ENCODE peak calls at places on chromosomes 7 and 10, in six cellular contexts. One of them, this sample, is unnamed.

GRCh38 chr10:55495555-55495954 is 694.5 kb upstream of the PCDH15 start:
- DNase-seq in CD8-positive, alpha-beta memory T cell: no peak
- DNase-seq in head of caudate nucleus: no peak
- DNase-seq in MCF 10A: no peak
- DNase-seq in IMR-90: no peak
- DNase-seq in NCI-H446 treated with DMSO at 0.1 percent for 48 hours: no peak
- DNase-seq in this sample: no peak

GRCh38 chr10:72899545-72899944 is 6.0 kb downstream of the OIT3 start:
- DNase-seq in MCF 10A: no peak
- DNase-seq in CD8-positive, alpha-beta memory T cell: no peak
- DNase-seq in NCI-H446 treated with DMSO at 0.1 percent for 48 hours: no peak
- DNase-seq in head of caudate nucleus: no peak
- DNase-seq in IMR-90: no peak
- DNase-seq in this sample: no peak

GRCh38 chr7:120190566-120190965 is 82.4 kb upstream of the KCND2 start:
- DNase-seq in CD8-positive, alpha-beta memory T cell: no peak
- DNase-seq in NCI-H446 treated with DMSO at 0.1 percent for 48 hours: no peak
- DNase-seq in IMR-90: no peak
- DNase-seq in head of caudate nucleus: no peak
- DNase-seq in MCF 10A: no peak
- DNase-seq in this sample: no peak

GRCh38 chr7:39741942-39742623 is 118.7 kb downstream of the RALA start:
- DNase-seq in head of caudate nucleus: no peak
- DNase-seq in CD8-positive, alpha-beta memory T cell: peak
- DNase-seq in MCF 10A: peak
- DNase-seq in NCI-H446 treated with DMSO at 0.1 percent for 48 hours: no peak
- DNase-seq in IMR-90: peak
- DNase-seq in this sample: peak

GRCh38 chr10:116809528-116810500 is 39.5 kb upstream of the ENO4 start:
- DNase-seq in IMR-90: no peak
- DNase-seq in NCI-H446 treated with DMSO at 0.1 percent for 48 hours: no peak
- DNase-seq in MCF 10A: peak
- DNase-seq in CD8-positive, alpha-beta memory T cell: no peak
- DNase-seq in head of caudate nucleus: peak
- DNase-seq in this sample: no peak

GRCh38 chr7:32905175-32905662 is 13.7 kb upstream of the KBTBD2 start:
- DNase-seq in MCF 10A: peak
- DNase-seq in IMR-90: peak
- DNase-seq in head of caudate nucleus: peak
- DNase-seq in CD8-positive, alpha-beta memory T cell: peak
- DNase-seq in NCI-H446 treated with DMSO at 0.1 percent for 48 hours: no peak
- DNase-seq in this sample: peak

GRCh38 chr7:28806841-28807240 is 151.3 kb downstream of the TRIL start:
- DNase-seq in head of caudate nucleus: no peak
- DNase-seq in MCF 10A: peak
- DNase-seq in CD8-positive, alpha-beta memory T cell: no peak
- DNase-seq in IMR-90: peak
- DNase-seq in NCI-H446 treated with DMSO at 0.1 percent for 48 hours: no peak
- DNase-seq in this sample: no peak

GRCh38 chr7:132433286-132433685 is 143.0 kb downstream of the PLXNA4 start:
- DNase-seq in head of caudate nucleus: no peak
- DNase-seq in CD8-positive, alpha-beta memory T cell: no peak
- DNase-seq in MCF 10A: no peak
- DNase-seq in NCI-H446 treated with DMSO at 0.1 percent for 48 hours: no peak
- DNase-seq in IMR-90: no peak
- DNase-seq in this sample: peak

GRCh38 chr7:107712025-107712424 is 31.9 kb upstream of the CBLL1 start:
- DNase-seq in MCF 10A: no peak
- DNase-seq in NCI-H446 treated with DMSO at 0.1 percent for 48 hours: no peak
- DNase-seq in head of caudate nucleus: no peak
- DNase-seq in CD8-positive, alpha-beta memory T cell: no peak
- DNase-seq in IMR-90: no peak
- DNase-seq in this sample: no peak

GRCh38 chr10:93464826-93465388 is 17.2 kb downstream of the MYOF start:
- DNase-seq in CD8-positive, alpha-beta memory T cell: no peak
- DNase-seq in head of caudate nucleus: no peak
- DNase-seq in NCI-H446 treated with DMSO at 0.1 percent for 48 hours: no peak
- DNase-seq in IMR-90: no peak
- DNase-seq in MCF 10A: peak
- DNase-seq in this sample: no peak

GRCh38 chr7:123849855-123850254 is 4.9 kb downstream of the HYAL4 start:
- DNase-seq in IMR-90: no peak
- DNase-seq in NCI-H446 treated with DMSO at 0.1 percent for 48 hours: no peak
- DNase-seq in MCF 10A: no peak
- DNase-seq in head of caudate nucleus: no peak
- DNase-seq in CD8-positive, alpha-beta memory T cell: no peak
- DNase-seq in this sample: no peak

GRCh38 chr10:7787150-7787856 is 490 bp downstream of the KIN start:
- DNase-seq in IMR-90: peak
- DNase-seq in MCF 10A: peak
- DNase-seq in NCI-H446 treated with DMSO at 0.1 percent for 48 hours: no peak
- DNase-seq in CD8-positive, alpha-beta memory T cell: no peak
- DNase-seq in head of caudate nucleus: no peak
- DNase-seq in this sample: peak

GRCh38 chr10:61356342-61356741 is 96.8 kb downstream of the TMEM26 start:
- DNase-seq in CD8-positive, alpha-beta memory T cell: no peak
- DNase-seq in head of caudate nucleus: no peak
- DNase-seq in IMR-90: no peak
- DNase-seq in MCF 10A: peak
- DNase-seq in NCI-H446 treated with DMSO at 0.1 percent for 48 hours: no peak
- DNase-seq in this sample: no peak

GRCh38 chr10:110179220-110179619 is 28.2 kb upstream of the MXI1 start:
- DNase-seq in head of caudate nucleus: no peak
- DNase-seq in MCF 10A: no peak
- DNase-seq in CD8-positive, alpha-beta memory T cell: no peak
- DNase-seq in IMR-90: no peak
- DNase-seq in NCI-H446 treated with DMSO at 0.1 percent for 48 hours: no peak
- DNase-seq in this sample: no peak

GRCh38 chr7:146736446-146737190 is 620.0 kb downstream of the CNTNAP2 start:
- DNase-seq in NCI-H446 treated with DMSO at 0.1 percent for 48 hours: no peak
- DNase-seq in head of caudate nucleus: no peak
- DNase-seq in IMR-90: no peak
- DNase-seq in CD8-positive, alpha-beta memory T cell: no peak
- DNase-seq in MCF 10A: peak
- DNase-seq in this sample: no peak

GRCh38 chr7:34165927-34166550 is 260.7 kb downstream of the BMPER start:
- DNase-seq in head of caudate nucleus: no peak
- DNase-seq in NCI-H446 treated with DMSO at 0.1 percent for 48 hours: no peak
- DNase-seq in IMR-90: peak
- DNase-seq in MCF 10A: peak
- DNase-seq in CD8-positive, alpha-beta memory T cell: no peak
- DNase-seq in this sample: no peak

GRCh38 chr10:77591238-77591880 is 46.2 kb downstream of the KCNMA1 start:
- DNase-seq in IMR-90: no peak
- DNase-seq in NCI-H446 treated with DMSO at 0.1 percent for 48 hours: no peak
- DNase-seq in MCF 10A: no peak
- DNase-seq in CD8-positive, alpha-beta memory T cell: no peak
- DNase-seq in head of caudate nucleus: no peak
- DNase-seq in this sample: no peak

GRCh38 chr7:27685209-27685608 is 22.5 kb upstream of the HIBADH start:
- DNase-seq in NCI-H446 treated with DMSO at 0.1 percent for 48 hours: no peak
- DNase-seq in MCF 10A: no peak
- DNase-seq in CD8-positive, alpha-beta memory T cell: no peak
- DNase-seq in IMR-90: no peak
- DNase-seq in head of caudate nucleus: no peak
- DNase-seq in this sample: no peak

GRCh38 chr10:106424076-106424475 is 740.4 kb downstream of the SORCS1 start:
- DNase-seq in head of caudate nucleus: no peak
- DNase-seq in IMR-90: peak
- DNase-seq in CD8-positive, alpha-beta memory T cell: no peak
- DNase-seq in NCI-H446 treated with DMSO at 0.1 percent for 48 hours: no peak
- DNase-seq in MCF 10A: peak
- DNase-seq in this sample: no peak

GRCh38 chr7:145957160-145957890 is 159.3 kb upstream of the CNTNAP2 start:
- DNase-seq in MCF 10A: no peak
- DNase-seq in head of caudate nucleus: no peak
- DNase-seq in IMR-90: no peak
- DNase-seq in CD8-positive, alpha-beta memory T cell: no peak
- DNase-seq in NCI-H446 treated with DMSO at 0.1 percent for 48 hours: no peak
- DNase-seq in this sample: no peak

GRCh38 chr10:69901623-69902505 is 100.2 kb downstream of the COL13A1 start:
- DNase-seq in NCI-H446 treated with DMSO at 0.1 percent for 48 hours: no peak
- DNase-seq in CD8-positive, alpha-beta memory T cell: no peak
- DNase-seq in head of caudate nucleus: peak
- DNase-seq in MCF 10A: peak
- DNase-seq in IMR-90: peak
- DNase-seq in this sample: peak

GRCh38 chr7:130221341-130221740 is 13.7 kb downstream of the SSMEM1 start:
- DNase-seq in NCI-H446 treated with DMSO at 0.1 percent for 48 hours: no peak
- DNase-seq in CD8-positive, alpha-beta memory T cell: no peak
- DNase-seq in MCF 10A: no peak
- DNase-seq in IMR-90: no peak
- DNase-seq in head of caudate nucleus: no peak
- DNase-seq in this sample: no peak

GRCh38 chr10:63217120-63217605 is 84.0 kb downstream of the NRBF2 start:
- DNase-seq in head of caudate nucleus: peak
- DNase-seq in CD8-positive, alpha-beta memory T cell: no peak
- DNase-seq in NCI-H446 treated with DMSO at 0.1 percent for 48 hours: peak
- DNase-seq in MCF 10A: peak
- DNase-seq in IMR-90: peak
- DNase-seq in this sample: peak

GRCh38 chr10:122688293-122688989 is 11.2 kb downstream of the C10orf120 start:
- DNase-seq in IMR-90: no peak
- DNase-seq in NCI-H446 treated with DMSO at 0.1 percent for 48 hours: no peak
- DNase-seq in CD8-positive, alpha-beta memory T cell: no peak
- DNase-seq in MCF 10A: peak
- DNase-seq in head of caudate nucleus: peak
- DNase-seq in this sample: no peak